ENCODE peak calls at places on chromosomes 4 and X, in nine cellular contexts. One of them, this sample, is unnamed.

GRCh38 chr4:184395451-184395917 is 78.9 kb downstream of the IRF2 start:
- DNase-seq in HFFc6: no peak
- DNase-seq in ovary: no peak
- DNase-seq in cardiac fibroblast: no peak
- DNase-seq in natural killer cell: no peak
- DNase-seq in kidney epithelial cell: no peak
- DNase-seq in pancreas: no peak
- DNase-seq in A549: no peak
- DNase-seq in astrocyte: no peak
- DNase-seq in this sample: no peak

GRCh38 chr4:8383016-8383415 is 57.5 kb downstream of the ACOX3 start:
- DNase-seq in cardiac fibroblast: no peak
- DNase-seq in HFFc6: no peak
- DNase-seq in kidney epithelial cell: no peak
- DNase-seq in astrocyte: no peak
- DNase-seq in A549: no peak
- DNase-seq in natural killer cell: no peak
- DNase-seq in pancreas: no peak
- DNase-seq in ovary: no peak
- DNase-seq in this sample: no peak

GRCh38 chrX:123489011-123489410 is 243.8 kb downstream of the THOC2 start:
- DNase-seq in natural killer cell: no peak
- DNase-seq in astrocyte: no peak
- DNase-seq in cardiac fibroblast: peak
- DNase-seq in pancreas: no peak
- DNase-seq in ovary: no peak
- DNase-seq in HFFc6: no peak
- DNase-seq in A549: no peak
- DNase-seq in kidney epithelial cell: no peak
- DNase-seq in this sample: no peak

GRCh38 chrX:119230850-119231249 is 5.2 kb upstream of the PGRMC1 start:
- DNase-seq in kidney epithelial cell: no peak
- DNase-seq in HFFc6: no peak
- DNase-seq in natural killer cell: no peak
- DNase-seq in ovary: no peak
- DNase-seq in pancreas: no peak
- DNase-seq in A549: no peak
- DNase-seq in astrocyte: peak
- DNase-seq in cardiac fibroblast: no peak
- DNase-seq in this sample: no peak

GRCh38 chrX:148867596-148867995 is 367.2 kb downstream of the AFF2 start:
- DNase-seq in natural killer cell: no peak
- DNase-seq in pancreas: no peak
- DNase-seq in astrocyte: no peak
- DNase-seq in ovary: no peak
- DNase-seq in kidney epithelial cell: no peak
- DNase-seq in HFFc6: no peak
- DNase-seq in A549: no peak
- DNase-seq in cardiac fibroblast: no peak
- DNase-seq in this sample: no peak

GRCh38 chr4:133618963-133619362 is 469.9 kb downstream of the PCDH10 start:
- DNase-seq in HFFc6: no peak
- DNase-seq in A549: no peak
- DNase-seq in kidney epithelial cell: no peak
- DNase-seq in pancreas: no peak
- DNase-seq in natural killer cell: no peak
- DNase-seq in ovary: no peak
- DNase-seq in astrocyte: no peak
- DNase-seq in cardiac fibroblast: peak
- DNase-seq in this sample: no peak

GRCh38 chrX:83916525-83916924 is 55.6 kb downstream of the CYLC1 start:
- DNase-seq in natural killer cell: no peak
- DNase-seq in cardiac fibroblast: no peak
- DNase-seq in pancreas: no peak
- DNase-seq in kidney epithelial cell: no peak
- DNase-seq in HFFc6: peak
- DNase-seq in ovary: no peak
- DNase-seq in astrocyte: no peak
- DNase-seq in A549: no peak
- DNase-seq in this sample: no peak

GRCh38 chr4:164956766-164957643 is 20.5 kb downstream of the TRIM61 start:
- DNase-seq in cardiac fibroblast: peak
- DNase-seq in pancreas: peak
- DNase-seq in ovary: peak
- DNase-seq in kidney epithelial cell: peak
- DNase-seq in A549: peak
- DNase-seq in natural killer cell: peak
- DNase-seq in HFFc6: no peak
- DNase-seq in astrocyte: peak
- DNase-seq in this sample: no peak

GRCh38 chrX:139759637-139760036 is 51.7 kb upstream of the MCF2 start:
- DNase-seq in astrocyte: no peak
- DNase-seq in HFFc6: peak
- DNase-seq in pancreas: no peak
- DNase-seq in ovary: no peak
- DNase-seq in kidney epithelial cell: no peak
- DNase-seq in natural killer cell: no peak
- DNase-seq in A549: peak
- DNase-seq in cardiac fibroblast: peak
- DNase-seq in this sample: no peak

GRCh38 chrX:112053169-112053568 is 29.4 kb downstream of the TRPC5 start:
- DNase-seq in ovary: no peak
- DNase-seq in A549: no peak
- DNase-seq in natural killer cell: no peak
- DNase-seq in pancreas: no peak
- DNase-seq in cardiac fibroblast: no peak
- DNase-seq in astrocyte: no peak
- DNase-seq in kidney epithelial cell: no peak
- DNase-seq in HFFc6: no peak
- DNase-seq in this sample: no peak

GRCh38 chrX:112056886-112057285 is 25.7 kb downstream of the TRPC5 start:
- DNase-seq in cardiac fibroblast: no peak
- DNase-seq in A549: no peak
- DNase-seq in natural killer cell: no peak
- DNase-seq in HFFc6: no peak
- DNase-seq in pancreas: no peak
- DNase-seq in astrocyte: no peak
- DNase-seq in ovary: no peak
- DNase-seq in kidney epithelial cell: no peak
- DNase-seq in this sample: no peak

GRCh38 chrX:112058255-112058654 is 24.3 kb downstream of the TRPC5 start:
- DNase-seq in HFFc6: no peak
- DNase-seq in kidney epithelial cell: no peak
- DNase-seq in pancreas: no peak
- DNase-seq in cardiac fibroblast: peak
- DNase-seq in natural killer cell: no peak
- DNase-seq in A549: no peak
- DNase-seq in ovary: no peak
- DNase-seq in astrocyte: peak
- DNase-seq in this sample: peak

GRCh38 chrX:112058766-112059165 is 23.8 kb downstream of the TRPC5 start:
- DNase-seq in HFFc6: no peak
- DNase-seq in pancreas: no peak
- DNase-seq in cardiac fibroblast: no peak
- DNase-seq in A549: no peak
- DNase-seq in ovary: no peak
- DNase-seq in astrocyte: no peak
- DNase-seq in kidney epithelial cell: no peak
- DNase-seq in natural killer cell: no peak
- DNase-seq in this sample: no peak
- TF ChIP-seq CTCF in HFFc6: no peak
- TF ChIP-seq CTCF in pancreas: no peak
- TF ChIP-seq CTCF in cardiac fibroblast: no peak
- TF ChIP-seq CTCF in A549: no peak
- TF ChIP-seq CTCF in ovary: no peak
- TF ChIP-seq CTCF in astrocyte: no peak
- TF ChIP-seq CTCF in kidney epithelial cell: no peak
- TF ChIP-seq CTCF in natural killer cell: no peak
- TF ChIP-seq CTCF in this sample: no peak

GRCh38 chrX:53320543-53321215 is 39.3 kb upstream of the IQSEC2 start:
- DNase-seq in pancreas: no peak
- DNase-seq in astrocyte: no peak
- DNase-seq in natural killer cell: peak
- DNase-seq in A549: no peak
- DNase-seq in cardiac fibroblast: no peak
- DNase-seq in ovary: no peak
- DNase-seq in HFFc6: no peak
- DNase-seq in kidney epithelial cell: no peak
- DNase-seq in this sample: no peak

GRCh38 chrX:53321943-53322497 is 40.6 kb upstream of the IQSEC2 start:
- DNase-seq in cardiac fibroblast: no peak
- DNase-seq in natural killer cell: no peak
- DNase-seq in ovary: no peak
- DNase-seq in pancreas: no peak
- DNase-seq in A549: no peak
- DNase-seq in kidney epithelial cell: no peak
- DNase-seq in HFFc6: no peak
- DNase-seq in astrocyte: no peak
- DNase-seq in this sample: no peak

GRCh38 chrX:53319614-53320542 is 38.5 kb upstream of the IQSEC2 start:
- DNase-seq in HFFc6: no peak
- DNase-seq in pancreas: no peak
- DNase-seq in A549: no peak
- DNase-seq in cardiac fibroblast: no peak
- DNase-seq in astrocyte: no peak
- DNase-seq in kidney epithelial cell: no peak
- DNase-seq in natural killer cell: no peak
- DNase-seq in ovary: peak
- DNase-seq in this sample: no peak

GRCh38 chrX:53323196-53323595 is 41.8 kb upstream of the IQSEC2 start:
- DNase-seq in HFFc6: no peak
- DNase-seq in cardiac fibroblast: no peak
- DNase-seq in natural killer cell: no peak
- DNase-seq in kidney epithelial cell: no peak
- DNase-seq in astrocyte: no peak
- DNase-seq in A549: no peak
- DNase-seq in ovary: no peak
- DNase-seq in pancreas: no peak
- DNase-seq in this sample: no peak

DNA sequence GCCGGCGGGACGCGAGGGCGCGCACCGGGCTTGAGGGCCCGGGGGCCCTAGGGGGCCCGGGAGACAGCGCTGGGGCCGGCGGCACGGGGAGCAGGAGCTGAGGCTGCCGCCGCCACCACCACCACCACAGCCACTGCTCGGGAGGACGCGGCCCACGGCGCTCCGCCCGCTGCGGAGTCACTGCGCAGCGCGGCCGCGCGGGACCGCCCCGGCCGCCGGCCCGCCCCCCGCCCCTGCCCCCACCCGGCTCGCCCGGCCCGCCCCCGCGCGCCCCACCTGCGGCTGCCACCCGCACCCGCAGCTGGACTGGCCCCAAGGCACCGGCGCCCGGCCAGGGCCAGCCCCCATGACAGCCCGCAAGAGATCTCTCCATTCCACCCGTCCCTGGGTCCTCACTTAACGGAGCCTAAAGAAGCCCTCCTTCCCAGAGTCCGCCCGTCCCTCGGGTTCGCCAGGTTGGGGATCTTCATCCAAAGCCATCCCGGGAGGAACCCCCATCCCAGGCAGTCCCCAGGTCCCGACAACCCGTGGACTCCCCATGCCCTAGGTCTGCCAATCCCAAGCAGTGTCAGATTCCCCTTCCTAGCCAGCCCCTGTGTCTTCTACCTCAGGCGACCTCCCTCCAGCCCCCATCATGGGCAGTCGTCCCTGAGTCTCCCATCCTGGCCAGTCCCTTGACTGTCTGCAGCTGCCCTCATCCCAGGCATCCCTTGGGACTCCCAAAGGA is 40.0 kb upstream of the IQSEC2 start:
- DNase-seq in HFFc6: no peak
- DNase-seq in pancreas: no peak
- DNase-seq in ovary: no peak
- DNase-seq in A549: no peak
- DNase-seq in astrocyte: no peak
- DNase-seq in natural killer cell: no peak
- DNase-seq in kidney epithelial cell: no peak
- DNase-seq in cardiac fibroblast: no peak
- DNase-seq in this sample: no peak
- TF ChIP-seq CTCF in HFFc6: no peak
- TF ChIP-seq CTCF in pancreas: no peak
- TF ChIP-seq CTCF in ovary: no peak
- TF ChIP-seq CTCF in A549: no peak
- TF ChIP-seq CTCF in astrocyte: no peak
- TF ChIP-seq CTCF in natural killer cell: no peak
- TF ChIP-seq CTCF in kidney epithelial cell: no peak
- TF ChIP-seq CTCF in cardiac fibroblast: no peak
- TF ChIP-seq CTCF in this sample: no peak

GRCh38 chr4:92047209-92047877 is 256.4 kb upstream of the GRID2 start:
- DNase-seq in cardiac fibroblast: peak
- DNase-seq in kidney epithelial cell: no peak
- DNase-seq in HFFc6: no peak
- DNase-seq in astrocyte: peak
- DNase-seq in A549: no peak
- DNase-seq in ovary: no peak
- DNase-seq in natural killer cell: no peak
- DNase-seq in pancreas: no peak
- DNase-seq in this sample: no peak
- TF ChIP-seq CTCF in cardiac fibroblast: no peak
- TF ChIP-seq CTCF in kidney epithelial cell: no peak
- TF ChIP-seq CTCF in HFFc6: no peak
- TF ChIP-seq CTCF in astrocyte: no peak
- TF ChIP-seq CTCF in A549: no peak
- TF ChIP-seq CTCF in ovary: no peak
- TF ChIP-seq CTCF in natural killer cell: no peak
- TF ChIP-seq CTCF in pancreas: no peak
- TF ChIP-seq CTCF in this sample: no peak

GRCh38 chr4:99058228-99058627 is 30.4 kb downstream of the ADH5 start:
- DNase-seq in astrocyte: no peak
- DNase-seq in cardiac fibroblast: no peak
- DNase-seq in HFFc6: no peak
- DNase-seq in kidney epithelial cell: no peak
- DNase-seq in A549: no peak
- DNase-seq in ovary: no peak
- DNase-seq in pancreas: no peak
- DNase-seq in natural killer cell: no peak
- DNase-seq in this sample: no peak

GRCh38 chr4:99062120-99062519 is 26.5 kb downstream of the ADH5 start:
- DNase-seq in astrocyte: no peak
- DNase-seq in cardiac fibroblast: no peak
- DNase-seq in natural killer cell: no peak
- DNase-seq in kidney epithelial cell: peak
- DNase-seq in pancreas: no peak
- DNase-seq in A549: no peak
- DNase-seq in ovary: no peak
- DNase-seq in HFFc6: no peak
- DNase-seq in this sample: no peak

GRCh38 chr4:99054428-99054994 is 34.1 kb downstream of the ADH5 start:
- DNase-seq in pancreas: no peak
- DNase-seq in ovary: no peak
- DNase-seq in astrocyte: no peak
- DNase-seq in A549: no peak
- DNase-seq in cardiac fibroblast: no peak
- DNase-seq in natural killer cell: no peak
- DNase-seq in HFFc6: no peak
- DNase-seq in kidney epithelial cell: no peak
- DNase-seq in this sample: no peak

GRCh38 chr4:99061048-99061447 is 27.5 kb downstream of the ADH5 start:
- DNase-seq in kidney epithelial cell: no peak
- DNase-seq in cardiac fibroblast: no peak
- DNase-seq in natural killer cell: no peak
- DNase-seq in ovary: no peak
- DNase-seq in pancreas: no peak
- DNase-seq in A549: no peak
- DNase-seq in astrocyte: no peak
- DNase-seq in HFFc6: no peak
- DNase-seq in this sample: no peak

GRCh38 chr4:99059550-99059949 is 29.0 kb downstream of the ADH5 start:
- DNase-seq in ovary: no peak
- DNase-seq in kidney epithelial cell: no peak
- DNase-seq in astrocyte: no peak
- DNase-seq in HFFc6: no peak
- DNase-seq in pancreas: no peak
- DNase-seq in natural killer cell: no peak
- DNase-seq in cardiac fibroblast: no peak
- DNase-seq in A549: no peak
- DNase-seq in this sample: no peak
- TF ChIP-seq CTCF in ovary: no peak
- TF ChIP-seq CTCF in kidney epithelial cell: no peak
- TF ChIP-seq CTCF in astrocyte: no peak
- TF ChIP-seq CTCF in HFFc6: no peak
- TF ChIP-seq CTCF in pancreas: no peak
- TF ChIP-seq CTCF in natural killer cell: no peak
- TF ChIP-seq CTCF in cardiac fibroblast: no peak
- TF ChIP-seq CTCF in A549: no peak
- TF ChIP-seq CTCF in this sample: no peak

This sample was measured in AG09319.